ENCODE peak calls at places on chromosomes 5 and 9, in four cellular contexts. E, S, A and R are unnamed samples.

GRCh38 chr9:109098960-109099308 is 20.8 kb downstream of the TMEM245 start:
- DNase-seq in E (no peak), A (no peak), S (no peak), R (no peak)

GRCh38 chr9:79335987-79336386 is 235.8 kb upstream of the TLE4 start:
- DNase-seq in A (no peak), S (no peak), E (no peak), R (no peak)

GRCh38 chr9:126705767-126706697 is 92.3 kb downstream of the LMX1B start:
- DNase-seq in A (peak), E (peak), S (peak), R (peak)

GRCh38 chr5:107398703-107399102 is 272.0 kb downstream of the EFNA5 start:
- DNase-seq in A (no peak), S (no peak), E (no peak), R (no peak)

GRCh38 chr5:1959911-1960581 is 77.3 kb upstream of the IRX4 start:
- DNase-seq in E (no peak), A (no peak), S (no peak), R (no peak)

GRCh38 chr9:69168709-69169217 is 5.3 kb upstream of the TJP2 start:
- DNase-seq in A (peak), E (no peak), S (no peak), R (no peak)

GRCh38 chr9:2493106-2493505 is 128.5 kb upstream of the VLDLR start:
- DNase-seq in A (no peak), S (no peak), E (no peak), R (no peak)

GRCh38 chr9:12748016-12748415 is 26.8 kb upstream of the LURAP1L start:
- DNase-seq in A (no peak), S (no peak), E (no peak), R (no peak)